ENCODE peak calls at places on chromosomes 6 and 20, in seven cellular contexts. K, S, A, L, F, Z and R are unnamed samples.
A peak's percentile ranks its signal among the peaks of the same experiment; 100 is the strongest.

GRCh38 chr6:157219201-157220200 is 103.8 kb downstream of the TMEM242 start:
- DNase-seq in K (no peak), S (peak; percentile 36), A (peak; percentile 69), L (no peak), F (peak; percentile 65), Z (peak; percentile 22), R (peak; percentile 63)

GRCh38 chr6:95768539-95768938 is 191.2 kb downstream of the MANEA start:
- DNase-seq in K (peak; percentile 2), S (no peak), A (peak; percentile 59), L (peak; percentile 52), F (peak; percentile 63), Z (no peak), R (no peak)

GRCh38 chr6:3438190-3439167 is 18.4 kb downstream of the SLC22A23 start:
- DNase-seq in K (no peak), S (peak; percentile 92), A (no peak), L (no peak), F (no peak), Z (no peak), R (peak; percentile 94)

GRCh38 chr20:36658300-36658699 is 12.3 kb upstream of the SLA2 start:
- DNase-seq in K (no peak), S (no peak), A (no peak), L (no peak), F (no peak), Z (no peak), R (no peak)

GRCh38 chr6:45423111-45423900 is 45.6 kb upstream of the SUPT3H start:
- DNase-seq in K (peak; percentile 43), S (peak; percentile 43), A (peak; percentile 64), L (peak; percentile 84), F (peak; percentile 59), Z (no peak), R (no peak)

GRCh38 chr6:145704153-145704781 is 31.1 kb downstream of the EPM2A start:
- DNase-seq in K (no peak), S (peak; percentile 20), A (no peak), L (no peak), F (no peak), Z (peak; percentile 40), R (peak; percentile 38)

GRCh38 chr20:51678041-51678697 is 90.0 kb downstream of the ATP9A start:
- DNase-seq in K (peak; percentile 59), S (no peak), A (no peak), L (no peak), F (no peak), Z (no peak), R (no peak)

GRCh38 chr6:40822619-40823018 is 216.4 kb downstream of the UNC5CL start:
- DNase-seq in K (no peak), S (peak; percentile 71), A (no peak), L (no peak), F (no peak), Z (no peak), R (no peak)

GRCh38 chr20:48717095-48717958 is 110.5 kb downstream of the PREX1 start:
- DNase-seq in K (no peak), S (no peak), A (no peak), L (no peak), F (no peak), Z (no peak), R (no peak)

GRCh38 chr20:43409041-43409913 is 48.4 kb upstream of the SRSF6 start:
- DNase-seq in K (peak; percentile 38), S (peak; percentile 18), A (peak; percentile 70), L (peak; percentile 63), F (peak; percentile 79), Z (peak; percentile 68), R (peak; percentile 52)

GRCh38 chr6:44304282-44305199 is 8.6 kb downstream of the AARS2 start:
- DNase-seq in K (no peak), S (peak; percentile 51), A (peak; percentile 77), L (peak; percentile 80), F (peak; percentile 70), Z (peak; percentile 50), R (peak; percentile 35)

GRCh38 chr20:46752639-46753235 is 43.3 kb downstream of the SLC2A10 start:
- DNase-seq in K (peak; percentile 65), S (peak; percentile 58), A (peak; percentile 60), L (peak; percentile 80), F (peak; percentile 55), Z (peak; percentile 86), R (peak; percentile 62)

GRCh38 chr6:42618686-42619085 is 54.9 kb downstream of the UBR2 start:
- DNase-seq in K (no peak), S (no peak), A (peak; percentile 31), L (no peak), F (no peak), Z (peak; percentile 10), R (peak; percentile 83)

GRCh38 chr20:4470375-4470774 is 251.3 kb upstream of the PRND start:
- DNase-seq in K (no peak), S (peak; percentile 39), A (no peak), L (no peak), F (no peak), Z (no peak), R (peak; percentile 87)

GRCh38 chr6:167996424-167997199 is 859 bp upstream of the KIF25 start:
- DNase-seq in K (peak; percentile 41), S (no peak), A (peak; percentile 54), L (peak; percentile 79), F (peak; percentile 40), Z (no peak), R (no peak)

GRCh38 chr20:37298190-37298939 is 8.9 kb downstream of the MANBAL start:
- DNase-seq in K (no peak), S (peak; percentile 72), A (no peak), L (no peak), F (no peak), Z (no peak), R (peak; percentile 84)

GRCh38 chr6:157442296-157442695 is 61.3 kb downstream of the ZDHHC14 start:
- DNase-seq in K (no peak), S (peak; percentile 66), A (no peak), L (no peak), F (no peak), Z (peak; percentile 88), R (peak; percentile 55)

GRCh38 chr20:53688085-53688484 is 94.4 kb upstream of the ZNF217 start:
- DNase-seq in K (no peak), S (no peak), A (no peak), L (no peak), F (no peak), Z (no peak), R (no peak)
- H2BK120ac ChIP-seq in K (no peak overlapping the region), S (no peak overlapping the region), A (no peak overlapping the region), L (no peak overlapping the region), F (no peak overlapping the region), Z (peak overlapping the region; percentile 44), R (no peak overlapping the region)

GRCh38 chr6:139637766-139638165 is 263.3 kb upstream of the CITED2 start:
- DNase-seq in K (no peak), S (no peak), A (no peak), L (no peak), F (no peak), Z (peak; percentile 79), R (no peak)
- H2BK120ac ChIP-seq in K (no peak overlapping the region), S (no peak overlapping the region), A (no peak overlapping the region), L (no peak overlapping the region), F (no peak overlapping the region), Z (no peak overlapping the region), R (no peak overlapping the region)

DNA sequence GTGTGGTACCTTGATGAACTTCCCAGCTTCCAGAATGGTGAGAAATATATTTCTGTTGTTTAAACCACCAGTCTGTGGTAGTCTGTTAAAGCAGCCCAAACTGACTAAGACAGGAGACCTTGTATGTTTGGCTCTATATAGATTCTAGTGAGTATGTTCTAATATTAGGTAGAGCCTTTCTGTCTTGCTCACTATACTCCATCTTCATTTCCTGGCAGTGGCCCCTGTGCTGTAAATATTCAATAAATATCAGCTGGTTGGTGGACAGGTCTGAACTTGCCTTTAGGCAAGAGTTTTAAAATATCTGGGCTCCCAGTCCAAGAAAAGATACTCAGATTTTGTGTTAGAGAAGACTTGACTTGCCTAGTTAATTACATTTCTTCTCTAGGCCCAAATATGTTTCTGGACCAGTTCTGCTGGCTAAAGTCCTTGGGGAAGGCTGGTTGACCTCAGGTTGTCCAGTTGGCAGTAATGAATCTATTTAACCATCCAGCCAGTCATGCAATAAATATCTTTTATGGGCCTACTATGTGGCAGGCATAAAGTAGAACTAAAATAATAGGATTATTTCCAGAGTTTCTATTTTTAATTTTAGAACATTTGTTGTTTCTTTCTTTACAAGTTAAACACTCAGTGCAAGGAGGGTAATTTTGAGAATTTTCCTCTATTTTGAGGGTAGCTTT is 22.3 kb downstream of the PPP1R14C start:
- DNase-seq in K (no peak), S (no peak), A (no peak), L (no peak), F (no peak), Z (no peak), R (no peak)
- H2BK120ac ChIP-seq in K (no peak overlapping the region), S (no peak overlapping the region), A (no peak overlapping the region), L (no peak overlapping the region), F (no peak overlapping the region), Z (no peak overlapping the region), R (no peak overlapping the region)

DNA sequence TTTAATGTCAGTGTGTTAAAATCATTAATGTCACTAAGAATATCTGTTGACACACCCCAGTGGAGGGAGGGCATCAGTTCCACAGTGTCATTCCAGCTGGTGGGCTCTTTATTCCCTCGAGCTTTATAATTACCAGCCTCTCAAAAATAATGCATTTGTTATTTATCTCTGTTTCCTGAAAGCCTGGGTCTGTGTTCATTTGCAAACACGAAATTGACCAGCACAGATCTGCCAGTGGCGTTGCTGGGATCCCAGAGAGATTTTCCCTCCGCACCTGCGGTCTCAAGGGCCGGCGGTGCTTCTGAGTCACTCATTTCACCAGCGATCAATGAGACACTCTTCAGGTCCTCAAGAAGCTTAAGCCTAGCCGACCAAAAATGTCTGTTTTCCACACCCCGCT is 5.7 kb upstream of the PYGB start:
- DNase-seq in K (no peak), S (no peak), A (peak; percentile 12), L (no peak), F (no peak), Z (peak; percentile 9), R (no peak)
- H2BK120ac ChIP-seq in K (no peak overlapping the region), S (no peak overlapping the region), A (no peak overlapping the region), L (no peak overlapping the region), F (no peak overlapping the region), Z (no peak overlapping the region), R (peak overlapping the region; percentile 29)

GRCh38 chr20:64070244-64070993 is 7.4 kb downstream of the TCEA2 start:
- DNase-seq in K (no peak), S (no peak), A (no peak), L (no peak), F (no peak), Z (no peak), R (no peak)
- H2BK120ac ChIP-seq in K (no peak overlapping the region), S (no peak overlapping the region), A (no peak overlapping the region), L (no peak overlapping the region), F (no peak overlapping the region), Z (no peak overlapping the region), R (no peak overlapping the region)

DNA sequence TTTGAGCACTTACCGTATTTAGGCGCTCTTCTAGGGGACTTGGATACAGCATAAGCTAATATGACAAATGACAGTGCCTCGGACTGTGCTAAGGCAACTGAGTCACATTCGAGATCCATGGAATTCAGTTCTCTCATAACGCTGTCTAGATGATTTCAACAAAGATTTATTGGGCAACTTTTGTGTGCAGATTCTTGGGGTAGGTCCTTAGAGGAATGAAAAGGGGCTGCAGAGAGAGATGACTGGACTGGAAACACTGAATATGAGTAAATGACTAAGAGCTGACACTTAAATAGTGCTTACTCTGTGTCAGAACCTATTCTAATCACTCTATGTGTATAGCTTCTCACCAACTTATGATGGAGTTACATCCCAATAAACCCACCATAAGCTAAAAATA is 36.4 kb upstream of the MARCKS start:
- DNase-seq in K (no peak), S (no peak), A (no peak), L (no peak), F (no peak), Z (no peak), R (peak; percentile 5)
- H2BK120ac ChIP-seq in K (no peak overlapping the region), S (no peak overlapping the region), A (no peak overlapping the region), L (no peak overlapping the region), F (no peak overlapping the region), Z (no peak overlapping the region), R (no peak overlapping the region)

GRCh38 chr20:25476106-25477105 is 68.9 kb downstream of the GINS1 start:
- DNase-seq in K (no peak), S (no peak), A (no peak), L (no peak), F (no peak), Z (no peak), R (no peak)
- H2BK120ac ChIP-seq in K (no peak overlapping the region), S (no peak overlapping the region), A (no peak overlapping the region), L (no peak overlapping the region), F (no peak overlapping the region), Z (no peak overlapping the region), R (no peak overlapping the region)